ENCODE peak calls at places on chromosomes 4 and X, in eight cellular contexts. F is A549, H is anterior cingulate cortex, R is AG08396, I is adrenal gland, C is dermis microvascular lymphatic vessel endothelial cell, U is fibroblast of villous mesenchyme, T is left lung. E is an unnamed sample.

GRCh38 chrX:69424161-69424560 is 80.0 kb upstream of the NALF2 start:
- DNase-seq in F (no peak), H (no peak), R (peak), I (no peak), C (peak), U (peak), T (no peak), E (no peak)

GRCh38 chr4:24382381-24382780 is 202.0 kb downstream of the DHX15 start:
- DNase-seq in F (peak), H (no peak), R (no peak), I (no peak), C (no peak), U (no peak), T (no peak), E (no peak)

GRCh38 chr4:40214661-40215418 is 18.0 kb downstream of the RHOH start:
- DNase-seq in F (no peak), H (peak), R (no peak), I (no peak), C (no peak), U (no peak), T (no peak), E (no peak)

GRCh38 chrX:151699746-151700145 is 4.5 kb downstream of the PRRG3 start:
- DNase-seq in F (no peak), H (no peak), R (no peak), I (no peak), C (no peak), U (no peak), T (no peak), E (no peak)

GRCh38 chr4:188127157-188127874 is 11.9 kb upstream of the TRIML1 start:
- DNase-seq in F (peak), H (peak), R (peak), I (peak), C (peak), U (peak), T (no peak), E (no peak)

GRCh38 chr4:170769857-170770256 is 680.1 kb upstream of the AADAT start:
- DNase-seq in F (no peak), H (no peak), R (no peak), I (no peak), C (no peak), U (no peak), T (no peak), E (no peak)

GRCh38 chr4:76212851-76213414 is 691 bp downstream of the SCARB2 start:
- DNase-seq in F (peak), H (no peak), R (no peak), I (peak), C (peak), U (peak), T (no peak), E (peak)

GRCh38 chr4:158176108-158176507 is 3.3 kb upstream of the GASK1B start:
- DNase-seq in F (no peak), H (no peak), R (peak), I (peak), C (no peak), U (no peak), T (no peak), E (peak)

GRCh38 chr4:121712001-121712655 is 15.3 kb upstream of the ANXA5 start:
- DNase-seq in F (no peak), H (no peak), R (no peak), I (no peak), C (no peak), U (no peak), T (no peak), E (no peak)

GRCh38 chr4:1506956-1507721 is 100.9 kb upstream of the NKX1-1 start:
- DNase-seq in F (no peak), H (no peak), R (no peak), I (no peak), C (no peak), U (no peak), T (peak), E (no peak)

GRCh38 chr4:83618991-83619390 is 83.1 kb downstream of the GPAT3 start:
- DNase-seq in F (no peak), H (peak), R (no peak), I (peak), C (peak), U (peak), T (no peak), E (peak)

GRCh38 chr4:182918791-182919302 is 1.7 kb upstream of the DCTD start:
- DNase-seq in F (no peak), H (no peak), R (no peak), I (no peak), C (no peak), U (no peak), T (no peak), E (no peak)

GRCh38 chr4:8156617-8157016 is 2.0 kb downstream of the ABLIM2 start:
- DNase-seq in F (no peak), H (no peak), R (no peak), I (no peak), C (no peak), U (no peak), T (peak), E (no peak)

GRCh38 chrX:16852617-16853179 is 17.5 kb downstream of the RBBP7 start:
- DNase-seq in F (no peak), H (no peak), R (no peak), I (no peak), C (no peak), U (no peak), T (no peak), E (no peak)

GRCh38 chr4:63464393-63464792 is 944.9 kb downstream of the TECRL start:
- DNase-seq in F (no peak), H (no peak), R (no peak), I (no peak), C (no peak), U (no peak), T (no peak), E (no peak)

GRCh38 chr4:3145251-3145908 is 70.9 kb downstream of the HTT start:
- DNase-seq in F (no peak), H (no peak), R (peak), I (no peak), C (no peak), U (peak), T (no peak), E (no peak)

GRCh38 chr4:178140326-178140915 is 698.2 kb upstream of the AGA start:
- DNase-seq in F (no peak), H (no peak), R (no peak), I (no peak), C (no peak), U (no peak), T (no peak), E (no peak)

E was measured in colonic mucosa.